ENCODE peak calls at places on chromosomes 13 and 19, in seven cellular contexts. One of them, this sample, is unnamed. For H3K9me3 and H3K27me3, the result is how much of the 10 kb centered on the place peaks cover.

GRCh38 chr19:13712767-13713201 is 51.5 kb upstream of the MRI1 start:
- DNase-seq in right lobe of liver: no peak
- DNase-seq in uterus: no peak
- DNase-seq in thoracic aorta: no peak
- DNase-seq in gastrocnemius medialis: no peak
- DNase-seq in tibial nerve: no peak
- DNase-seq in neural progenitor cell: no peak
- DNase-seq in this sample: no peak

GRCh38 chr13:111945086-111945485 is 121.9 kb upstream of the SOX1 start:
- DNase-seq in gastrocnemius medialis: no peak
- DNase-seq in thoracic aorta: no peak
- DNase-seq in tibial nerve: no peak
- DNase-seq in right lobe of liver: no peak
- DNase-seq in uterus: no peak
- DNase-seq in neural progenitor cell: no peak
- DNase-seq in this sample: no peak

GRCh38 chr13:101986316-101986715 is 415.5 kb downstream of the FGF14 start:
- DNase-seq in thoracic aorta: no peak
- DNase-seq in tibial nerve: no peak
- DNase-seq in right lobe of liver: no peak
- DNase-seq in gastrocnemius medialis: no peak
- DNase-seq in neural progenitor cell: no peak
- DNase-seq in uterus: no peak
- DNase-seq in this sample: no peak

GRCh38 chr13:29859971-29860370 is 9.6 kb upstream of the UBL3 start:
- DNase-seq in uterus: no peak
- DNase-seq in gastrocnemius medialis: no peak
- DNase-seq in thoracic aorta: no peak
- DNase-seq in neural progenitor cell: no peak
- DNase-seq in tibial nerve: no peak
- DNase-seq in right lobe of liver: no peak
- DNase-seq in this sample: no peak

GRCh38 chr13:34321986-34322385 is 504.0 kb downstream of the RFC3 start:
- DNase-seq in right lobe of liver: no peak
- DNase-seq in tibial nerve: no peak
- DNase-seq in gastrocnemius medialis: no peak
- DNase-seq in thoracic aorta: no peak
- DNase-seq in neural progenitor cell: no peak
- DNase-seq in uterus: no peak
- DNase-seq in this sample: no peak

GRCh38 chr19:12924621-12925310 is 5.7 kb upstream of the SYCE2 start:
- DNase-seq in tibial nerve: no peak
- DNase-seq in right lobe of liver: no peak
- DNase-seq in thoracic aorta: no peak
- DNase-seq in gastrocnemius medialis: no peak
- DNase-seq in neural progenitor cell: no peak
- DNase-seq in uterus: no peak
- DNase-seq in this sample: no peak

GRCh38 chr19:9885077-9885552 is 50.0 kb downstream of the PIN1 start:
- DNase-seq in neural progenitor cell: no peak
- DNase-seq in uterus: peak
- DNase-seq in gastrocnemius medialis: no peak
- DNase-seq in thoracic aorta: no peak
- DNase-seq in tibial nerve: no peak
- DNase-seq in right lobe of liver: no peak
- DNase-seq in this sample: no peak

GRCh38 chr13:79806821-79807220 is 325.9 kb downstream of the NDFIP2 start:
- DNase-seq in tibial nerve: no peak
- DNase-seq in neural progenitor cell: no peak
- DNase-seq in thoracic aorta: no peak
- DNase-seq in uterus: no peak
- DNase-seq in right lobe of liver: no peak
- DNase-seq in gastrocnemius medialis: no peak
- DNase-seq in this sample: no peak

GRCh38 chr13:27375686-27376326 is 48.6 kb upstream of the GTF3A start:
- DNase-seq in tibial nerve: peak
- DNase-seq in gastrocnemius medialis: no peak
- DNase-seq in thoracic aorta: no peak
- DNase-seq in right lobe of liver: peak
- DNase-seq in uterus: peak
- DNase-seq in neural progenitor cell: peak
- DNase-seq in this sample: peak

GRCh38 chr13:89695343-89696257 is 1651.9 kb upstream of the MIR17HG start:
- DNase-seq in thoracic aorta: no peak
- DNase-seq in gastrocnemius medialis: no peak
- DNase-seq in tibial nerve: peak
- DNase-seq in neural progenitor cell: peak
- DNase-seq in right lobe of liver: no peak
- DNase-seq in uterus: no peak
- DNase-seq in this sample: no peak

GRCh38 chr19:51257471-51257870 is 6.6 kb downstream of the SIGLECL1 start:
- DNase-seq in gastrocnemius medialis: no peak
- DNase-seq in tibial nerve: no peak
- DNase-seq in right lobe of liver: no peak
- DNase-seq in neural progenitor cell: no peak
- DNase-seq in thoracic aorta: no peak
- DNase-seq in uterus: no peak
- DNase-seq in this sample: no peak

GRCh38 chr19:19026299-19026971 is 6.9 kb downstream of the SUGP2 start:
- DNase-seq in uterus: no peak
- DNase-seq in neural progenitor cell: peak
- DNase-seq in gastrocnemius medialis: no peak
- DNase-seq in right lobe of liver: peak
- DNase-seq in thoracic aorta: no peak
- DNase-seq in tibial nerve: peak
- DNase-seq in this sample: no peak

GRCh38 chr19:11887618-11888531 is at the start of gene ZNF69:
- DNase-seq in neural progenitor cell: peak
- DNase-seq in uterus: peak
- DNase-seq in right lobe of liver: peak
- DNase-seq in thoracic aorta: peak
- DNase-seq in gastrocnemius medialis: peak
- DNase-seq in tibial nerve: peak
- DNase-seq in this sample: peak

GRCh38 chr13:25887962-25888655 is 163.7 kb downstream of the SHISA2 start:
- DNase-seq in neural progenitor cell: no peak
- DNase-seq in thoracic aorta: no peak
- DNase-seq in right lobe of liver: no peak
- DNase-seq in tibial nerve: no peak
- DNase-seq in uterus: no peak
- DNase-seq in gastrocnemius medialis: no peak
- DNase-seq in this sample: no peak

GRCh38 chr19:1561236-1561842 is 6.8 kb downstream of the MEX3D start:
- DNase-seq in gastrocnemius medialis: no peak
- DNase-seq in thoracic aorta: no peak
- DNase-seq in neural progenitor cell: no peak
- DNase-seq in tibial nerve: no peak
- DNase-seq in uterus: no peak
- DNase-seq in right lobe of liver: no peak
- DNase-seq in this sample: no peak

GRCh38 chr13:44918323-44919102 is 70.8 kb downstream of the NUFIP1 start:
- DNase-seq in tibial nerve: peak
- DNase-seq in uterus: peak
- DNase-seq in neural progenitor cell: peak
- DNase-seq in gastrocnemius medialis: peak
- DNase-seq in thoracic aorta: peak
- DNase-seq in right lobe of liver: peak
- DNase-seq in this sample: peak

GRCh38 chr19:38361633-38362075 is 12.7 kb upstream of the PSMD8 start:
- DNase-seq in thoracic aorta: no peak
- DNase-seq in uterus: peak
- DNase-seq in tibial nerve: peak
- DNase-seq in neural progenitor cell: peak
- DNase-seq in right lobe of liver: peak
- DNase-seq in gastrocnemius medialis: no peak
- DNase-seq in this sample: peak

GRCh38 chr13:45289936-45290563 is 50.9 kb downstream of the TPT1 start:
- DNase-seq in right lobe of liver: no peak
- DNase-seq in tibial nerve: no peak
- DNase-seq in gastrocnemius medialis: no peak
- DNase-seq in thoracic aorta: no peak
- DNase-seq in uterus: no peak
- DNase-seq in neural progenitor cell: no peak
- DNase-seq in this sample: no peak

GRCh38 chr13:37701306-37701705 is 102.7 kb upstream of the POSTN start:
- DNase-seq in neural progenitor cell: no peak
- DNase-seq in thoracic aorta: no peak
- DNase-seq in uterus: no peak
- DNase-seq in gastrocnemius medialis: no peak
- DNase-seq in tibial nerve: peak
- DNase-seq in right lobe of liver: no peak
- DNase-seq in this sample: no peak

GRCh38 chr19:8629996-8630683 is at the start of gene NFILZ:
- DNase-seq in right lobe of liver: no peak
- DNase-seq in neural progenitor cell: no peak
- DNase-seq in thoracic aorta: no peak
- DNase-seq in gastrocnemius medialis: no peak
- DNase-seq in tibial nerve: no peak
- DNase-seq in uterus: no peak
- DNase-seq in this sample: no peak

GRCh38 chr13:25324100-25324499 is 22.7 kb downstream of the NUP58 start:
- DNase-seq in right lobe of liver: no peak
- DNase-seq in uterus: no peak
- DNase-seq in thoracic aorta: no peak
- DNase-seq in gastrocnemius medialis: no peak
- DNase-seq in tibial nerve: no peak
- DNase-seq in neural progenitor cell: no peak
- DNase-seq in this sample: no peak

GRCh38 chr19:49436381-49437017 is 4.8 kb downstream of the SLC17A7 start:
- DNase-seq in tibial nerve: no peak
- DNase-seq in uterus: no peak
- DNase-seq in thoracic aorta: no peak
- DNase-seq in neural progenitor cell: peak
- DNase-seq in right lobe of liver: no peak
- DNase-seq in gastrocnemius medialis: no peak
- DNase-seq in this sample: peak

GRCh38 chr13:45092668-45093067 is 27.6 kb upstream of the GTF2F2 start:
- DNase-seq in neural progenitor cell: no peak
- DNase-seq in tibial nerve: no peak
- DNase-seq in thoracic aorta: no peak
- DNase-seq in uterus: no peak
- DNase-seq in gastrocnemius medialis: no peak
- DNase-seq in right lobe of liver: no peak
- DNase-seq in this sample: no peak

GRCh38 chr19:30254214-30254613 is 118.0 kb upstream of the ZNF536 start:
- DNase-seq in thoracic aorta: no peak
- DNase-seq in neural progenitor cell: no peak
- DNase-seq in tibial nerve: no peak
- DNase-seq in uterus: no peak
- DNase-seq in right lobe of liver: no peak
- DNase-seq in gastrocnemius medialis: no peak
- DNase-seq in this sample: no peak

GRCh38 chr13:49711218-49711863 is 20.1 kb upstream of the EBPL start:
- DNase-seq in uterus: no peak
- DNase-seq in thoracic aorta: no peak
- DNase-seq in tibial nerve: no peak
- DNase-seq in right lobe of liver: no peak
- DNase-seq in gastrocnemius medialis: no peak
- DNase-seq in neural progenitor cell: no peak
- DNase-seq in this sample: no peak

GRCh38 chr19:13001502-13002388 is 6.5 kb downstream of the NFIX start:
- DNase-seq in gastrocnemius medialis: peak
- DNase-seq in neural progenitor cell: no peak
- DNase-seq in uterus: peak
- DNase-seq in tibial nerve: peak
- DNase-seq in right lobe of liver: no peak
- DNase-seq in thoracic aorta: peak
- DNase-seq in this sample: no peak

GRCh38 chr13:40031031-40031430 is 375.6 kb downstream of the COG6 start:
- DNase-seq in right lobe of liver: no peak
- DNase-seq in tibial nerve: no peak
- DNase-seq in gastrocnemius medialis: no peak
- DNase-seq in neural progenitor cell: no peak
- DNase-seq in thoracic aorta: no peak
- DNase-seq in uterus: no peak
- DNase-seq in this sample: no peak

GRCh38 chr13:41148421-41149283 is 16.1 kb upstream of the KBTBD6 start:
- DNase-seq in thoracic aorta: no peak
- DNase-seq in tibial nerve: no peak
- DNase-seq in neural progenitor cell: no peak
- DNase-seq in right lobe of liver: no peak
- DNase-seq in gastrocnemius medialis: no peak
- DNase-seq in uterus: no peak
- DNase-seq in this sample: no peak
- H3K9me3 ChIP-seq in thoracic aorta: under half
- H3K9me3 ChIP-seq in tibial nerve: under half
- H3K9me3 ChIP-seq in neural progenitor cell: under half
- H3K9me3 ChIP-seq in right lobe of liver: under half
- H3K9me3 ChIP-seq in gastrocnemius medialis: under half
- H3K9me3 ChIP-seq in uterus: under half
- H3K9me3 ChIP-seq in this sample: under half

DNA sequence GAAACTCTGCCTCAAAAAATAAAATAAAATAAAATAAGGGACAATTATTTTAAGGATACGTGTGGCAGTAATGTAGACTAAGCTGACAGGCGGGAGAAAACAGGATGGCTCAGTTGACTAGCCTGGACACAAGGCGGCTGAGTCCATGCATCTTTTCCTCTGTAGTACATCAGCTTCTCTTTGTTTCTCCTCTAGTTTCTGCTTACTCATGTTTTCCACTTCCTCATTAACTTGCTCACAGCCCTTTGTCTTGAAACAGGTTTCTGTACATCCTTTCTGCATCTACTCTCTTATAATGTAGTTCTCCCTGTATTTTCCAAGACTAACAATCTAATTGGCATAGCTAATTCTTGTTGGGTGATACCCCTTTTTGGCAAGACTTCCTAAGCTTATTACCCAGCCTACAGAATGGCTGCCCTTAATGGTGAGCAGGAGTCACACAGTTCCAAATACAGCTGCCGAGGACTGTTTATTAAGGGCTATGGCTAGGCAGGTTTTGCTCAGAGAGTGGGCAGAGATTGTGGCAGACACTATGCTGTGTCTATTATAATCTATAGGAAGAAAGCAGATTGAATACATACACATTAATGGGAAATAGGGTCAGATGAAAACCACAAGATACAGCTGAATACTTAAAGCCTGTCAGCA is 58.7 kb upstream of the KLF5 start:
- DNase-seq in gastrocnemius medialis: no peak
- DNase-seq in tibial nerve: no peak
- DNase-seq in thoracic aorta: no peak
- DNase-seq in uterus: no peak
- DNase-seq in neural progenitor cell: no peak
- DNase-seq in right lobe of liver: no peak
- DNase-seq in this sample: no peak
- H3K27ac ChIP-seq in gastrocnemius medialis: no peak
- H3K27ac ChIP-seq in tibial nerve: no peak
- H3K27ac ChIP-seq in thoracic aorta: no peak
- H3K27ac ChIP-seq in uterus: no peak
- H3K27ac ChIP-seq in neural progenitor cell: no peak
- H3K27ac ChIP-seq in right lobe of liver: no peak
- H3K27ac ChIP-seq in this sample: no peak

GRCh38 chr13:113740286-113740556 is 18.8 kb upstream of the TMEM255B start:
- DNase-seq in gastrocnemius medialis: no peak
- DNase-seq in uterus: no peak
- DNase-seq in thoracic aorta: no peak
- DNase-seq in neural progenitor cell: no peak
- DNase-seq in right lobe of liver: no peak
- DNase-seq in tibial nerve: no peak
- DNase-seq in this sample: no peak
- H3K27me3 ChIP-seq in gastrocnemius medialis: under half
- H3K27me3 ChIP-seq in uterus: under half
- H3K27me3 ChIP-seq in thoracic aorta: under half
- H3K27me3 ChIP-seq in neural progenitor cell: under half
- H3K27me3 ChIP-seq in right lobe of liver: under half
- H3K27me3 ChIP-seq in tibial nerve: under half
- H3K27me3 ChIP-seq in this sample: under half

GRCh38 chr13:96072392-96072791 is 17.5 kb upstream of the HS6ST3 start:
- DNase-seq in gastrocnemius medialis: no peak
- DNase-seq in thoracic aorta: no peak
- DNase-seq in right lobe of liver: no peak
- DNase-seq in uterus: no peak
- DNase-seq in neural progenitor cell: peak
- DNase-seq in tibial nerve: no peak
- DNase-seq in this sample: no peak
- H3K9me3 ChIP-seq in gastrocnemius medialis: under half
- H3K9me3 ChIP-seq in thoracic aorta: under half
- H3K9me3 ChIP-seq in right lobe of liver: under half
- H3K9me3 ChIP-seq in uterus: under half
- H3K9me3 ChIP-seq in neural progenitor cell: under half
- H3K9me3 ChIP-seq in tibial nerve: under half
- H3K9me3 ChIP-seq in this sample: under half